ENCODE peak calls at places on chromosome 16, in four cellular contexts. C, R, A and E are unnamed samples.

GRCh38 chr16:60651351-60651750 is 1384.9 kb downstream of the CDH8 start:
- DNase-seq in C (no peak), R (no peak), A (no peak), E (no peak)

GRCh38 chr16:84082110-84082509 is 34.6 kb downstream of the MBTPS1 start:
- DNase-seq in C (peak; percentile 32), R (no peak), A (no peak), E (no peak)

GRCh38 chr16:55323637-55324490 is at the start of gene IRX6:
- DNase-seq in C (peak; percentile 45), R (no peak), A (no peak), E (peak; percentile 87)

GRCh38 chr16:9151074-9151473 is 59.6 kb downstream of the HAPSTR1 start:
- DNase-seq in C (no peak), R (no peak), A (no peak), E (no peak)

GRCh38 chr16:81740163-81740562 is 38.9 kb upstream of the PLCG2 start:
- DNase-seq in C (peak; percentile 69), R (peak; percentile 31), A (peak; percentile 68), E (peak; percentile 46)

GRCh38 chr16:3058173-3059030 is 7.0 kb upstream of the IL32 start:
- DNase-seq in C (peak; percentile 68), R (peak; percentile 36), A (no peak), E (peak; percentile 76)

GRCh38 chr16:87045462-87046216 is 271.6 kb downstream of the C16orf95 start:
- DNase-seq in C (no peak), R (no peak), A (no peak), E (no peak)

GRCh38 chr16:53664724-53665345 is 38.8 kb downstream of the RPGRIP1L start:
- DNase-seq in C (no peak), R (no peak), A (peak; percentile 19), E (no peak)

GRCh38 chr16:3868556-3868955 is 12.0 kb downstream of the CREBBP start:
- DNase-seq in C (no peak), R (no peak), A (no peak), E (no peak)

GRCh38 chr16:56273615-56274014 is 82.3 kb downstream of the GNAO1 start:
- DNase-seq in C (no peak), R (no peak), A (no peak), E (no peak)

GRCh38 chr16:12081048-12081404 is 104.5 kb downstream of the SNX29 start:
- DNase-seq in C (no peak), R (no peak), A (no peak), E (no peak)

GRCh38 chr16:55571191-55571897 is 4.9 kb downstream of the CAPNS2 start:
- DNase-seq in C (no peak), R (peak; percentile 90), A (no peak), E (no peak)

GRCh38 chr16:13421726-13422125 is 498.2 kb upstream of the ERCC4 start:
- DNase-seq in C (no peak), R (no peak), A (no peak), E (no peak)

GRCh38 chr16:59543641-59544040 is 809.5 kb upstream of the GOT2 start:
- DNase-seq in C (no peak), R (no peak), A (no peak), E (no peak)

GRCh38 chr16:17469011-17469741 is 1.6 kb downstream of the XYLT1 start:
- DNase-seq in C (no peak), R (no peak), A (no peak), E (no peak)

GRCh38 chr16:86221085-86221484 is 289.2 kb upstream of the FOXF1 start:
- DNase-seq in C (no peak), R (no peak), A (no peak), E (no peak)

GRCh38 chr16:4206680-4207079 is 35.2 kb downstream of the SRL start:
- DNase-seq in C (no peak), R (no peak), A (no peak), E (no peak)

GRCh38 chr16:89393731-89394406 is 96.5 kb downstream of the ANKRD11 start:
- DNase-seq in C (no peak), R (peak; percentile 49), A (no peak), E (no peak)

GRCh38 chr16:5378531-5378930 is 280.9 kb upstream of the EEF2KMT start:
- DNase-seq in C (no peak), R (no peak), A (no peak), E (no peak)

GRCh38 chr16:72921106-72921505 is 126.8 kb downstream of the ZFHX3 start:
- DNase-seq in C (no peak), R (no peak), A (no peak), E (no peak)

GRCh38 chr16:7506363-7506762 is 173.7 kb downstream of the RBFOX1 start:
- DNase-seq in C (no peak), R (no peak), A (no peak), E (no peak)

GRCh38 chr16:26269663-26270062 is 577.9 kb downstream of the HS3ST4 start:
- DNase-seq in C (no peak), R (no peak), A (no peak), E (no peak)

GRCh38 chr16:35365675-35366074 is 1906.3 kb downstream of the TP53TG3F start:
- DNase-seq in C (no peak), R (no peak), A (no peak), E (no peak)

GRCh38 chr16:1819611-1820010 is 7.0 kb downstream of the HAGH start:
- DNase-seq in C (no peak), R (no peak), A (no peak), E (no peak)

GRCh38 chr16:56354746-56355145 is 70.6 kb downstream of the AMFR start:
- DNase-seq in C (no peak), R (no peak), A (no peak), E (no peak)

GRCh38 chr16:84925092-84925772 is 86.1 kb downstream of the ZDHHC7 start:
- DNase-seq in C (peak; percentile 87), R (peak; percentile 53), A (no peak), E (peak; percentile 94)

GRCh38 chr16:17556276-17557052 is 85.7 kb upstream of the XYLT1 start:
- DNase-seq in C (peak; percentile 59), R (peak; percentile 49), A (no peak), E (peak; percentile 13)

GRCh38 chr16:83105279-83106077 is 478.7 kb downstream of the CDH13 start:
- DNase-seq in C (no peak), R (no peak), A (no peak), E (no peak)

GRCh38 chr16:2019919-2020831 is 590 bp downstream of the NPW start:
- DNase-seq in C (peak; percentile 51), R (no peak), A (no peak), E (peak; percentile 51)

GRCh38 chr16:81313731-81314602 is 795 bp upstream of the GAN start:
- DNase-seq in C (no peak), R (peak; percentile 65), A (no peak), E (peak; percentile 47)

GRCh38 chr16:81711609-81712329 is 67.3 kb upstream of the PLCG2 start:
- DNase-seq in C (peak; percentile 58), R (no peak), A (no peak), E (peak; percentile 49)

GRCh38 chr16:70767377-70768204 is 33.4 kb downstream of the VAC14 start:
- DNase-seq in C (no peak), R (no peak), A (no peak), E (no peak)

GRCh38 chr16:60073376-60073775 is 1339.3 kb upstream of the GOT2 start:
- DNase-seq in C (no peak), R (no peak), A (no peak), E (no peak)

GRCh38 chr16:278863-279366 is 1.5 kb upstream of the ARHGDIG start:
- DNase-seq in C (no peak), R (peak; percentile 12), A (peak; percentile 8), E (no peak)

GRCh38 chr16:71637398-71637797 is 11.4 kb downstream of the MARVELD3 start:
- DNase-seq in C (no peak), R (no peak), A (no peak), E (peak; percentile 38)

GRCh38 chr16:15857779-15858560 is 1.1 kb upstream of the MYH11 start:
- DNase-seq in C (no peak), R (no peak), A (no peak), E (peak; percentile 69)

GRCh38 chr16:14510581-14510938 is 119.5 kb downstream of the PARN start:
- DNase-seq in C (no peak), R (no peak), A (no peak), E (no peak)

GRCh38 chr16:14509055-14509454 is 121.0 kb downstream of the PARN start:
- DNase-seq in C (no peak), R (peak; percentile 68), A (no peak), E (no peak)

GRCh38 chr16:14511798-14512131 is 118.3 kb downstream of the PARN start:
- DNase-seq in C (no peak), R (no peak), A (no peak), E (no peak)

GRCh38 chr16:14509675-14510132 is 120.4 kb downstream of the PARN start:
- DNase-seq in C (no peak), R (no peak), A (no peak), E (no peak)

GRCh38 chr16:14510939-14511797 is 118.9 kb downstream of the PARN start:
- DNase-seq in C (no peak), R (peak; percentile 99), A (no peak), E (no peak)
- TF ChIP-seq ETV6 in C (no peak), R (no peak), A (no peak), E (no peak)

GRCh38 chr16:67464565-67464964 is 16.4 kb downstream of the ATP6V0D1 start:
- DNase-seq in C (no peak), R (no peak), A (no peak), E (no peak)
- TF ChIP-seq ETV6 in C (no peak), R (no peak), A (no peak), E (no peak)

DNA sequence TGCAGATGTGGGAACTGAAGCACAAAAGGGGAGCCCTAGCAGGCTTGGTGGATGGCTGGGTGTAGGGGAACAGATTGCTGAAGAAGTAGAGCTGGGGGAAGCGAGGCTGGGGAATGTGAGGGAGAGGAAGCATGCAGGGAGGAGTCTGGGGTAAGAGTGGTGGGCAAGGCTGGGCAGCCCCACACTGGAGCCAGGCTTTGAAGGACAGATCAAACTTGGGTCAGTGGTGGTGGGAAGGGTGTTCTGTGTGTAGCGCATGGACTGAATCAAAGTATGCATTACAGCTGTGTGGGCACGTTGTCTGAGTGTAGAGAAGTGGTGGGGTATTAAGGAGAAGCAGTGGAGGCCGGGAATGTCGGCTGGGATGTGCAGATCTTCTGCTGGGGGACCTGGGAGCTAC is 116.0 kb downstream of the CYLD start:
- DNase-seq in C (no peak), R (no peak), A (no peak), E (no peak)
- TF ChIP-seq ETV6 in C (no peak), R (no peak), A (no peak), E (no peak)

GRCh38 chr16:23712976-23713375 is at the start of gene ERN2:
- DNase-seq in C (peak; percentile 50), R (no peak), A (no peak), E (peak; percentile 73)
- TF ChIP-seq ETV6 in C (no peak), R (no peak), A (no peak), E (no peak)

GRCh38 chr16:64900029-64900428 is 221.8 kb downstream of the CDH11 start:
- DNase-seq in C (no peak), R (no peak), A (no peak), E (no peak)

GRCh38 chr16:64898159-64898558 is 223.7 kb downstream of the CDH11 start:
- DNase-seq in C (no peak), R (no peak), A (no peak), E (no peak)

GRCh38 chr16:64900517-64900916 is 221.3 kb downstream of the CDH11 start:
- DNase-seq in C (no peak), R (no peak), A (no peak), E (no peak)
- TF ChIP-seq ETV6 in C (no peak), R (no peak), A (no peak), E (no peak)